ENCODE peak calls at places on chromosomes 2 and 18, in nine cellular contexts. One of them, this sample, is unnamed.
A peak's percentile ranks its signal among the peaks of the same experiment; 100 is the strongest.

GRCh38 chr2:177261115-177261779 is 3.3 kb downstream of the NFE2L2 start:
- DNase-seq in activated naive CD4-positive, alpha-beta T cell: no peak
- DNase-seq in cardiac fibroblast: no peak
- DNase-seq in activated CD8-positive, alpha-beta memory T cell treated with anti-CD3 and anti-CD28 coated beads for 1 hour: no peak
- DNase-seq in astrocyte of the spinal cord: no peak
- DNase-seq in activated CD4-positive, alpha-beta T cell treated with anti-CD3 and anti-CD28 coated beads, Interleukin-2, amount 10 ng/mL, durations not matched to agents 24 days and 14 days: no peak
- DNase-seq in T-helper 2 cell: no peak
- DNase-seq in frontal cortex: no peak
- DNase-seq in stimulated activated CD4-positive, alpha-beta T cell treated with anti-CD3 and anti-CD28 coated beads, Interleukin-4, amount 100 ng/mL, for 1 hour: no peak
- DNase-seq in this sample: no peak

GRCh38 chr2:143029141-143029540 is 100.1 kb upstream of the ARHGAP15 start:
- DNase-seq in activated naive CD4-positive, alpha-beta T cell: no peak
- DNase-seq in frontal cortex: no peak
- DNase-seq in astrocyte of the spinal cord: no peak
- DNase-seq in activated CD4-positive, alpha-beta T cell treated with anti-CD3 and anti-CD28 coated beads, Interleukin-2, amount 10 ng/mL, durations not matched to agents 24 days and 14 days: no peak
- DNase-seq in activated CD8-positive, alpha-beta memory T cell treated with anti-CD3 and anti-CD28 coated beads for 1 hour: no peak
- DNase-seq in T-helper 2 cell: no peak
- DNase-seq in stimulated activated CD4-positive, alpha-beta T cell treated with anti-CD3 and anti-CD28 coated beads, Interleukin-4, amount 100 ng/mL, for 1 hour: no peak
- DNase-seq in cardiac fibroblast: peak; percentile 15
- DNase-seq in this sample: no peak

GRCh38 chr2:11343626-11344341 is 652 bp downstream of the ROCK2 start:
- DNase-seq in activated naive CD4-positive, alpha-beta T cell: no peak
- DNase-seq in astrocyte of the spinal cord: peak; percentile 27
- DNase-seq in frontal cortex: peak; percentile 28
- DNase-seq in T-helper 2 cell: no peak
- DNase-seq in activated CD8-positive, alpha-beta memory T cell treated with anti-CD3 and anti-CD28 coated beads for 1 hour: peak; percentile 3
- DNase-seq in stimulated activated CD4-positive, alpha-beta T cell treated with anti-CD3 and anti-CD28 coated beads, Interleukin-4, amount 100 ng/mL, for 1 hour: peak; percentile 30
- DNase-seq in cardiac fibroblast: no peak
- DNase-seq in activated CD4-positive, alpha-beta T cell treated with anti-CD3 and anti-CD28 coated beads, Interleukin-2, amount 10 ng/mL, durations not matched to agents 24 days and 14 days: peak; percentile 83
- DNase-seq in this sample: peak; percentile 4

GRCh38 chr18:47585914-47586313 is 334.5 kb upstream of the SKOR2 start:
- DNase-seq in stimulated activated CD4-positive, alpha-beta T cell treated with anti-CD3 and anti-CD28 coated beads, Interleukin-4, amount 100 ng/mL, for 1 hour: no peak
- DNase-seq in cardiac fibroblast: no peak
- DNase-seq in activated CD4-positive, alpha-beta T cell treated with anti-CD3 and anti-CD28 coated beads, Interleukin-2, amount 10 ng/mL, durations not matched to agents 24 days and 14 days: no peak
- DNase-seq in T-helper 2 cell: no peak
- DNase-seq in frontal cortex: no peak
- DNase-seq in activated naive CD4-positive, alpha-beta T cell: no peak
- DNase-seq in activated CD8-positive, alpha-beta memory T cell treated with anti-CD3 and anti-CD28 coated beads for 1 hour: no peak
- DNase-seq in astrocyte of the spinal cord: no peak
- DNase-seq in this sample: no peak

GRCh38 chr2:207969249-207969648 is 56.1 kb downstream of the PLEKHM3 start:
- DNase-seq in activated naive CD4-positive, alpha-beta T cell: no peak
- DNase-seq in activated CD4-positive, alpha-beta T cell treated with anti-CD3 and anti-CD28 coated beads, Interleukin-2, amount 10 ng/mL, durations not matched to agents 24 days and 14 days: no peak
- DNase-seq in cardiac fibroblast: no peak
- DNase-seq in frontal cortex: no peak
- DNase-seq in astrocyte of the spinal cord: no peak
- DNase-seq in stimulated activated CD4-positive, alpha-beta T cell treated with anti-CD3 and anti-CD28 coated beads, Interleukin-4, amount 100 ng/mL, for 1 hour: no peak
- DNase-seq in T-helper 2 cell: no peak
- DNase-seq in activated CD8-positive, alpha-beta memory T cell treated with anti-CD3 and anti-CD28 coated beads for 1 hour: no peak
- DNase-seq in this sample: no peak

GRCh38 chr2:1422131-1422530 is 8.9 kb downstream of the TPO start:
- DNase-seq in activated CD8-positive, alpha-beta memory T cell treated with anti-CD3 and anti-CD28 coated beads for 1 hour: no peak
- DNase-seq in astrocyte of the spinal cord: no peak
- DNase-seq in activated naive CD4-positive, alpha-beta T cell: no peak
- DNase-seq in T-helper 2 cell: no peak
- DNase-seq in cardiac fibroblast: no peak
- DNase-seq in frontal cortex: no peak
- DNase-seq in activated CD4-positive, alpha-beta T cell treated with anti-CD3 and anti-CD28 coated beads, Interleukin-2, amount 10 ng/mL, durations not matched to agents 24 days and 14 days: no peak
- DNase-seq in stimulated activated CD4-positive, alpha-beta T cell treated with anti-CD3 and anti-CD28 coated beads, Interleukin-4, amount 100 ng/mL, for 1 hour: no peak
- DNase-seq in this sample: no peak

GRCh38 chr18:13273800-13274199 is 55.2 kb downstream of the LDLRAD4 start:
- DNase-seq in astrocyte of the spinal cord: no peak
- DNase-seq in T-helper 2 cell: no peak
- DNase-seq in cardiac fibroblast: no peak
- DNase-seq in stimulated activated CD4-positive, alpha-beta T cell treated with anti-CD3 and anti-CD28 coated beads, Interleukin-4, amount 100 ng/mL, for 1 hour: peak; percentile 26
- DNase-seq in frontal cortex: no peak
- DNase-seq in activated CD8-positive, alpha-beta memory T cell treated with anti-CD3 and anti-CD28 coated beads for 1 hour: no peak
- DNase-seq in activated CD4-positive, alpha-beta T cell treated with anti-CD3 and anti-CD28 coated beads, Interleukin-2, amount 10 ng/mL, durations not matched to agents 24 days and 14 days: peak; percentile 84
- DNase-seq in activated naive CD4-positive, alpha-beta T cell: peak; percentile 25
- DNase-seq in this sample: no peak

GRCh38 chr18:49464718-49465598 is 4.5 kb upstream of the DYM start:
- DNase-seq in stimulated activated CD4-positive, alpha-beta T cell treated with anti-CD3 and anti-CD28 coated beads, Interleukin-4, amount 100 ng/mL, for 1 hour: no peak
- DNase-seq in activated naive CD4-positive, alpha-beta T cell: no peak
- DNase-seq in cardiac fibroblast: peak; percentile 43
- DNase-seq in frontal cortex: no peak
- DNase-seq in activated CD4-positive, alpha-beta T cell treated with anti-CD3 and anti-CD28 coated beads, Interleukin-2, amount 10 ng/mL, durations not matched to agents 24 days and 14 days: no peak
- DNase-seq in astrocyte of the spinal cord: peak; percentile 70
- DNase-seq in activated CD8-positive, alpha-beta memory T cell treated with anti-CD3 and anti-CD28 coated beads for 1 hour: no peak
- DNase-seq in T-helper 2 cell: no peak
- DNase-seq in this sample: no peak

GRCh38 chr2:42297322-42297936 is 63.6 kb downstream of the COX7A2L start:
- DNase-seq in activated naive CD4-positive, alpha-beta T cell: no peak
- DNase-seq in astrocyte of the spinal cord: no peak
- DNase-seq in cardiac fibroblast: no peak
- DNase-seq in stimulated activated CD4-positive, alpha-beta T cell treated with anti-CD3 and anti-CD28 coated beads, Interleukin-4, amount 100 ng/mL, for 1 hour: no peak
- DNase-seq in activated CD8-positive, alpha-beta memory T cell treated with anti-CD3 and anti-CD28 coated beads for 1 hour: no peak
- DNase-seq in frontal cortex: no peak
- DNase-seq in activated CD4-positive, alpha-beta T cell treated with anti-CD3 and anti-CD28 coated beads, Interleukin-2, amount 10 ng/mL, durations not matched to agents 24 days and 14 days: peak; percentile 68
- DNase-seq in T-helper 2 cell: no peak
- DNase-seq in this sample: peak; percentile 19

GRCh38 chr2:150569761-150570160 is 82.3 kb upstream of the RND3 start:
- DNase-seq in activated CD4-positive, alpha-beta T cell treated with anti-CD3 and anti-CD28 coated beads, Interleukin-2, amount 10 ng/mL, durations not matched to agents 24 days and 14 days: no peak
- DNase-seq in cardiac fibroblast: no peak
- DNase-seq in activated naive CD4-positive, alpha-beta T cell: no peak
- DNase-seq in astrocyte of the spinal cord: no peak
- DNase-seq in frontal cortex: no peak
- DNase-seq in T-helper 2 cell: no peak
- DNase-seq in stimulated activated CD4-positive, alpha-beta T cell treated with anti-CD3 and anti-CD28 coated beads, Interleukin-4, amount 100 ng/mL, for 1 hour: no peak
- DNase-seq in activated CD8-positive, alpha-beta memory T cell treated with anti-CD3 and anti-CD28 coated beads for 1 hour: no peak
- DNase-seq in this sample: no peak

GRCh38 chr2:218885981-218886447 is 5.4 kb downstream of the WNT10A start:
- DNase-seq in stimulated activated CD4-positive, alpha-beta T cell treated with anti-CD3 and anti-CD28 coated beads, Interleukin-4, amount 100 ng/mL, for 1 hour: no peak
- DNase-seq in T-helper 2 cell: no peak
- DNase-seq in cardiac fibroblast: no peak
- DNase-seq in activated CD8-positive, alpha-beta memory T cell treated with anti-CD3 and anti-CD28 coated beads for 1 hour: no peak
- DNase-seq in frontal cortex: no peak
- DNase-seq in activated CD4-positive, alpha-beta T cell treated with anti-CD3 and anti-CD28 coated beads, Interleukin-2, amount 10 ng/mL, durations not matched to agents 24 days and 14 days: no peak
- DNase-seq in astrocyte of the spinal cord: no peak
- DNase-seq in activated naive CD4-positive, alpha-beta T cell: no peak
- DNase-seq in this sample: no peak

GRCh38 chr18:70377857-70378701 is 89.2 kb downstream of the SOCS6 start:
- DNase-seq in frontal cortex: no peak
- DNase-seq in T-helper 2 cell: no peak
- DNase-seq in astrocyte of the spinal cord: no peak
- DNase-seq in cardiac fibroblast: no peak
- DNase-seq in activated CD8-positive, alpha-beta memory T cell treated with anti-CD3 and anti-CD28 coated beads for 1 hour: no peak
- DNase-seq in stimulated activated CD4-positive, alpha-beta T cell treated with anti-CD3 and anti-CD28 coated beads, Interleukin-4, amount 100 ng/mL, for 1 hour: no peak
- DNase-seq in activated CD4-positive, alpha-beta T cell treated with anti-CD3 and anti-CD28 coated beads, Interleukin-2, amount 10 ng/mL, durations not matched to agents 24 days and 14 days: no peak
- DNase-seq in activated naive CD4-positive, alpha-beta T cell: no peak
- DNase-seq in this sample: no peak

GRCh38 chr2:239327536-239328305 is 73.1 kb downstream of the HDAC4 start:
- DNase-seq in stimulated activated CD4-positive, alpha-beta T cell treated with anti-CD3 and anti-CD28 coated beads, Interleukin-4, amount 100 ng/mL, for 1 hour: no peak
- DNase-seq in activated CD4-positive, alpha-beta T cell treated with anti-CD3 and anti-CD28 coated beads, Interleukin-2, amount 10 ng/mL, durations not matched to agents 24 days and 14 days: no peak
- DNase-seq in astrocyte of the spinal cord: no peak
- DNase-seq in activated naive CD4-positive, alpha-beta T cell: no peak
- DNase-seq in cardiac fibroblast: no peak
- DNase-seq in activated CD8-positive, alpha-beta memory T cell treated with anti-CD3 and anti-CD28 coated beads for 1 hour: no peak
- DNase-seq in frontal cortex: no peak
- DNase-seq in T-helper 2 cell: no peak
- DNase-seq in this sample: no peak

GRCh38 chr2:16487686-16488085 is 177.9 kb downstream of the CYRIA start:
- DNase-seq in activated naive CD4-positive, alpha-beta T cell: no peak
- DNase-seq in activated CD8-positive, alpha-beta memory T cell treated with anti-CD3 and anti-CD28 coated beads for 1 hour: no peak
- DNase-seq in T-helper 2 cell: no peak
- DNase-seq in cardiac fibroblast: peak; percentile 52
- DNase-seq in stimulated activated CD4-positive, alpha-beta T cell treated with anti-CD3 and anti-CD28 coated beads, Interleukin-4, amount 100 ng/mL, for 1 hour: no peak
- DNase-seq in activated CD4-positive, alpha-beta T cell treated with anti-CD3 and anti-CD28 coated beads, Interleukin-2, amount 10 ng/mL, durations not matched to agents 24 days and 14 days: no peak
- DNase-seq in astrocyte of the spinal cord: peak; percentile 9
- DNase-seq in frontal cortex: peak; percentile 26
- DNase-seq in this sample: no peak

GRCh38 chr18:45402485-45403056 is 212.7 kb upstream of the SLC14A2 start:
- DNase-seq in frontal cortex: no peak
- DNase-seq in activated CD8-positive, alpha-beta memory T cell treated with anti-CD3 and anti-CD28 coated beads for 1 hour: no peak
- DNase-seq in cardiac fibroblast: peak; percentile 35
- DNase-seq in activated naive CD4-positive, alpha-beta T cell: no peak
- DNase-seq in activated CD4-positive, alpha-beta T cell treated with anti-CD3 and anti-CD28 coated beads, Interleukin-2, amount 10 ng/mL, durations not matched to agents 24 days and 14 days: no peak
- DNase-seq in T-helper 2 cell: no peak
- DNase-seq in astrocyte of the spinal cord: peak; percentile 82
- DNase-seq in stimulated activated CD4-positive, alpha-beta T cell treated with anti-CD3 and anti-CD28 coated beads, Interleukin-4, amount 100 ng/mL, for 1 hour: no peak
- DNase-seq in this sample: no peak

This sample was measured in effector memory CD8-positive, alpha-beta T cell.